ENCODE peak calls at places on chromosomes 13 and 19, in ten cellular contexts. M is anterior cingulate cortex, T is kidney tubule cell, G is activated T-cell treated with anti-CD3 and anti-CD28 coated beads for 1 hour, A is left lung, E is HT1080, B is NCI-H774, J is hypothalamus, Z is NCI-H2171 treated with DMSO at 0.1 percent for 48 hours, Q is endothelial cell. N is an unnamed sample.

GRCh38 chr13:50124536-50125305 is 109.5 kb downstream of the KCNRG start:
- DNase-seq in Q (peak; percentile 65), A (peak; percentile 98), Z (no peak), B (no peak), J (no peak), M (no peak), T (peak; percentile 59), G (peak; percentile 92), E (peak; percentile 55), N (peak; percentile 24)

GRCh38 chr19:42140125-42140754 is 8.0 kb upstream of the POU2F2 start:
- DNase-seq in J (no peak), G (no peak), Z (no peak), A (no peak), Q (peak; percentile 89), E (peak; percentile 56), T (peak; percentile 65), B (no peak), M (no peak), N (no peak)

GRCh38 chr13:26037302-26037701 is 14.5 kb downstream of the SHISA2 start:
- DNase-seq in Q (peak; percentile 47), G (no peak), E (peak; percentile 28), T (peak; percentile 34), Z (no peak), B (peak; percentile 10), A (no peak), M (no peak), J (peak; percentile 62), N (no peak)

GRCh38 chr19:6238256-6238642 is 41.5 kb downstream of the MLLT1 start:
- DNase-seq in Z (no peak), M (no peak), G (no peak), T (no peak), J (no peak), B (no peak), E (no peak), A (no peak), Q (no peak), N (no peak)

GRCh38 chr13:33004454-33004853 is 11.8 kb upstream of the KL start:
- DNase-seq in M (no peak), Z (peak; percentile 3), Q (peak; percentile 39), A (no peak), B (no peak), T (no peak), J (no peak), G (no peak), E (peak; percentile 12), N (no peak)

GRCh38 chr13:44051923-44052322 is 172.2 kb downstream of the LACC1 start:
- DNase-seq in A (no peak), J (no peak), T (no peak), M (no peak), G (no peak), B (no peak), E (no peak), Q (no peak), Z (no peak), N (no peak)

GRCh38 chr13:43242040-43242439 is 218.7 kb downstream of the DNAJC15 start:
- DNase-seq in B (no peak), Q (no peak), M (no peak), E (peak; percentile 26), T (no peak), Z (peak; percentile 66), A (no peak), J (no peak), G (no peak), N (no peak)

GRCh38 chr19:15426485-15427349 is 7.9 kb upstream of the AKAP8L start:
- DNase-seq in J (no peak), T (no peak), G (no peak), Q (no peak), Z (no peak), A (no peak), B (no peak), E (no peak), M (no peak), N (no peak)

GRCh38 chr13:74219571-74219970 is 85.4 kb upstream of the KLF12 start:
- DNase-seq in J (no peak), M (no peak), B (no peak), G (no peak), T (no peak), Z (no peak), A (no peak), Q (no peak), E (no peak), N (no peak)

GRCh38 chr19:20287070-20287469 is 120.1 kb downstream of the ZNF486 start:
- DNase-seq in Q (no peak), Z (no peak), A (no peak), M (no peak), J (peak; percentile 41), T (no peak), E (no peak), G (no peak), B (no peak), N (no peak)